ENCODE peak calls at places on chromosome 15, in five cellular contexts. V is iPS-NIHi11, B is left cardiac atrium, T is iPS DF 19.7, U is memory B cell. Q is an unnamed sample.

GRCh38 chr15:80986487-80986886 is 3.1 kb downstream of the MESD start:
- DNase-seq in V (no peak), B (no peak), T (no peak), U (no peak), Q (no peak)

GRCh38 chr15:51492528-51492927 is 130.0 kb downstream of the DMXL2 start:
- DNase-seq in V (no peak), B (no peak), T (no peak), U (no peak), Q (no peak)

GRCh38 chr15:70524470-70524869 is 238.9 kb downstream of the UACA start:
- DNase-seq in V (no peak), B (no peak), T (no peak), U (no peak), Q (no peak)

GRCh38 chr15:90419738-90420487 is 31.9 kb downstream of the IQGAP1 start:
- DNase-seq in V (no peak), B (no peak), T (no peak), U (no peak), Q (no peak)

GRCh38 chr15:59174846-59175831 is 31.5 kb upstream of the LDHAL6B start:
- DNase-seq in V (peak), B (peak), T (peak), U (peak), Q (peak)

GRCh38 chr15:73009306-73010091 is 42.8 kb upstream of the NEO1 start:
- DNase-seq in V (no peak), B (no peak), T (no peak), U (no peak), Q (no peak)

GRCh38 chr15:29472901-29473423 is 203.3 kb upstream of the NSMCE3 start:
- DNase-seq in V (no peak), B (no peak), T (no peak), U (no peak), Q (no peak)

GRCh38 chr15:40267670-40268069 is 15.2 kb downstream of the ANKRD63 start:
- DNase-seq in V (no peak), B (no peak), T (no peak), U (no peak), Q (no peak)

GRCh38 chr15:90291679-90292356 is 26.3 kb downstream of the NGRN start:
- DNase-seq in V (peak), B (no peak), T (no peak), U (no peak), Q (peak)

GRCh38 chr15:76203766-76204557 is 107.3 kb downstream of the ETFA start:
- DNase-seq in V (no peak), B (peak), T (no peak), U (no peak), Q (no peak)

GRCh38 chr15:84685304-84685703 is 27.3 kb upstream of the NMB start:
- DNase-seq in V (no peak), B (peak), T (no peak), U (no peak), Q (no peak)

GRCh38 chr15:70353606-70354259 is 256.0 kb upstream of the TLE3 start:
- DNase-seq in V (no peak), B (no peak), T (no peak), U (peak), Q (no peak)

GRCh38 chr15:51130344-51130743 is 35.6 kb upstream of the TNFAIP8L3 start:
- DNase-seq in V (no peak), B (no peak), T (no peak), U (no peak), Q (no peak)